ENCODE peak calls at places on chromosomes 7 and 10, in ten cellular contexts. I is chondrocyte, D is T-cell, Z is type B pancreatic cell, R is left ventricle myocardium superior, S is pancreas, O is AG04450, B is DMS79, V is left cardiac atrium, W is neuronal stem cell. L is an unnamed sample.

GRCh38 chr7:33814958-33815735 is 90.2 kb upstream of the BMPER start:
- DNase-seq in D (no peak), O (no peak), W (no peak), B (no peak), V (no peak), S (no peak), I (no peak), Z (no peak), R (no peak), L (no peak)

GRCh38 chr10:110504111-110504735 is 6.5 kb downstream of the DUSP5 start:
- DNase-seq in V (peak), S (no peak), Z (no peak), I (no peak), R (no peak), W (no peak), O (peak), B (no peak), D (peak), L (peak)

GRCh38 chr7:104980969-104981670 is 32.9 kb upstream of the KMT2E start:
- DNase-seq in V (no peak), O (no peak), R (no peak), D (no peak), I (no peak), Z (no peak), B (peak), S (no peak), W (peak), L (peak)

GRCh38 chr10:50497758-50498157 is 126.0 kb downstream of the SGMS1 start:
- DNase-seq in D (no peak), R (no peak), S (no peak), I (no peak), W (no peak), Z (no peak), B (no peak), O (no peak), V (no peak), L (no peak)

GRCh38 chr7:80135306-80136104 is 874 bp downstream of the GNAI1 start:
- DNase-seq in I (no peak), D (no peak), B (peak), W (peak), V (no peak), O (no peak), S (no peak), R (peak), Z (no peak), L (peak)

GRCh38 chr10:5165738-5166137 is 19.2 kb downstream of the AKR1C8 start:
- DNase-seq in R (no peak), Z (no peak), O (no peak), V (no peak), W (no peak), D (no peak), S (no peak), I (no peak), B (no peak), L (no peak)

GRCh38 chr10:1267568-1267967 is 211.4 kb downstream of the WDR37 start:
- DNase-seq in R (no peak), D (no peak), W (no peak), B (no peak), S (no peak), I (no peak), O (no peak), V (no peak), Z (no peak), L (no peak)

GRCh38 chr10:45418859-45419672 is 45.0 kb downstream of the ALOX5 start:
- DNase-seq in O (no peak), R (peak), I (no peak), S (peak), B (peak), W (peak), D (peak), Z (no peak), V (peak), L (peak)

GRCh38 chr7:70726951-70727378 is 405.0 kb upstream of the GALNT17 start:
- DNase-seq in D (no peak), S (no peak), W (no peak), V (no peak), I (no peak), R (no peak), B (peak), Z (no peak), O (no peak), L (no peak)

GRCh38 chr10:30103595-30104310 is 44.4 kb upstream of the JCAD start:
- DNase-seq in S (no peak), Z (no peak), V (no peak), W (no peak), R (no peak), I (no peak), O (no peak), B (no peak), D (no peak), L (no peak)

GRCh38 chr7:149624006-149624405 is 126.4 kb upstream of the ZNF746 start:
- DNase-seq in V (peak), W (no peak), B (no peak), S (peak), I (no peak), Z (no peak), R (peak), O (no peak), D (peak), L (no peak)

GRCh38 chr7:122412886-122413285 is 108.3 kb upstream of the FEZF1 start:
- DNase-seq in I (no peak), R (no peak), W (no peak), O (no peak), Z (no peak), D (no peak), S (no peak), B (no peak), V (no peak), L (no peak)

GRCh38 chr7:72335561-72336381 is 76.4 kb downstream of the CALN1 start:
- DNase-seq in W (no peak), B (no peak), I (no peak), D (no peak), O (no peak), R (no peak), S (peak), V (no peak), Z (no peak), L (peak)

GRCh38 chr10:132616170-132616994 is 78.8 kb downstream of the INPP5A start:
- DNase-seq in W (no peak), I (peak), R (no peak), Z (no peak), O (no peak), S (peak), D (peak), V (no peak), B (no peak), L (no peak)

GRCh38 chr7:106737202-106737562 is 76.2 kb upstream of the CCDC71L start:
- DNase-seq in Z (no peak), R (no peak), W (no peak), S (no peak), O (no peak), B (no peak), V (no peak), I (no peak), D (no peak), L (peak)

GRCh38 chr7:153470004-153470671 is 582.1 kb upstream of the DPP6 start:
- DNase-seq in O (no peak), I (no peak), S (no peak), R (no peak), D (no peak), V (no peak), W (no peak), B (no peak), Z (no peak), L (no peak)

GRCh38 chr10:79360499-79361342 is 13.5 kb downstream of the PPIF start:
- DNase-seq in R (no peak), O (no peak), V (no peak), B (no peak), W (no peak), Z (peak), D (no peak), S (no peak), I (peak), L (no peak)

GRCh38 chr7:93232673-93233018 is 480 bp downstream of the VPS50 start:
- DNase-seq in I (no peak), D (no peak), O (no peak), B (no peak), W (no peak), R (no peak), Z (no peak), S (no peak), V (no peak), L (no peak)

GRCh38 chr10:113993489-113993932 is 50.2 kb upstream of the ADRB1 start:
- DNase-seq in D (no peak), Z (no peak), V (peak), W (no peak), I (no peak), B (no peak), R (peak), S (no peak), O (no peak), L (no peak)

GRCh38 chr7:29350351-29350750 is 155.8 kb downstream of the CHN2 start:
- DNase-seq in I (no peak), W (no peak), R (no peak), Z (no peak), S (no peak), V (no peak), B (peak), O (no peak), D (no peak), L (no peak)

GRCh38 chr7:101399759-101400158 is 37.1 kb downstream of the COL26A1 start:
- DNase-seq in R (no peak), Z (no peak), O (no peak), S (no peak), I (no peak), W (no peak), D (no peak), V (no peak), B (no peak), L (no peak)

GRCh38 chr10:102814456-102814871 is 22.7 kb downstream of the CYP17A1 start:
- DNase-seq in B (no peak), W (no peak), V (peak), R (peak), Z (no peak), O (no peak), D (no peak), I (no peak), S (no peak), L (no peak)

GRCh38 chr10:57689898-57690297 is 577.8 kb downstream of the IPMK start:
- DNase-seq in S (no peak), V (no peak), W (no peak), B (no peak), R (no peak), O (no peak), D (no peak), Z (no peak), I (no peak), L (no peak)

GRCh38 chr10:79034271-79034876 is 34.4 kb upstream of the ZMIZ1 start:
- DNase-seq in V (peak), S (no peak), R (peak), W (no peak), Z (no peak), O (no peak), B (no peak), I (peak), D (no peak), L (no peak)